ENCODE peak calls at places on chromosomes 5 and 9, in eight cellular contexts. One of them, this sample, is unnamed. For H3K4me1, the result is how much of the 10 kb centered on the place peaks cover.

GRCh38 chr5:159017787-159018186 is 81.9 kb downstream of the EBF1 start:
- DNase-seq in gastrocnemius medialis: peak
- DNase-seq in H9: peak
- DNase-seq in spleen: no peak
- DNase-seq in mammary epithelial cell: peak
- DNase-seq in right lobe of liver: no peak
- DNase-seq in adrenal gland: peak
- DNase-seq in thyroid gland: peak
- DNase-seq in this sample: no peak

GRCh38 chr5:172871982-172872381 is 37.9 kb downstream of the ERGIC1 start:
- DNase-seq in gastrocnemius medialis: no peak
- DNase-seq in H9: no peak
- DNase-seq in spleen: peak
- DNase-seq in mammary epithelial cell: no peak
- DNase-seq in right lobe of liver: no peak
- DNase-seq in adrenal gland: peak
- DNase-seq in thyroid gland: no peak
- DNase-seq in this sample: no peak

GRCh38 chr5:5006548-5006947 is 133.6 kb upstream of the ADAMTS16 start:
- DNase-seq in gastrocnemius medialis: no peak
- DNase-seq in H9: no peak
- DNase-seq in spleen: no peak
- DNase-seq in mammary epithelial cell: no peak
- DNase-seq in right lobe of liver: no peak
- DNase-seq in adrenal gland: no peak
- DNase-seq in thyroid gland: no peak
- DNase-seq in this sample: no peak

GRCh38 chr5:181217805-181218065 is 5.3 kb upstream of the TRIM41 start:
- DNase-seq in gastrocnemius medialis: no peak
- DNase-seq in H9: no peak
- DNase-seq in spleen: peak
- DNase-seq in mammary epithelial cell: no peak
- DNase-seq in right lobe of liver: no peak
- DNase-seq in adrenal gland: no peak
- DNase-seq in thyroid gland: no peak
- DNase-seq in this sample: no peak

GRCh38 chr5:139419226-139419625 is 15.3 kb upstream of the SPATA24 start:
- DNase-seq in gastrocnemius medialis: no peak
- DNase-seq in H9: no peak
- DNase-seq in spleen: no peak
- DNase-seq in mammary epithelial cell: no peak
- DNase-seq in right lobe of liver: no peak
- DNase-seq in adrenal gland: no peak
- DNase-seq in thyroid gland: no peak
- DNase-seq in this sample: no peak

GRCh38 chr5:146862641-146863040 is 15.9 kb downstream of the PPP2R2B start:
- DNase-seq in gastrocnemius medialis: no peak
- DNase-seq in H9: no peak
- DNase-seq in spleen: no peak
- DNase-seq in mammary epithelial cell: no peak
- DNase-seq in right lobe of liver: no peak
- DNase-seq in adrenal gland: no peak
- DNase-seq in thyroid gland: no peak
- DNase-seq in this sample: no peak

GRCh38 chr9:127370651-127371648 is 26.0 kb upstream of the SLC2A8 start:
- DNase-seq in gastrocnemius medialis: no peak
- DNase-seq in H9: no peak
- DNase-seq in spleen: peak
- DNase-seq in mammary epithelial cell: no peak
- DNase-seq in right lobe of liver: no peak
- DNase-seq in adrenal gland: no peak
- DNase-seq in thyroid gland: no peak
- DNase-seq in this sample: peak

GRCh38 chr5:78666041-78666444 is 17.5 kb upstream of the LHFPL2 start:
- DNase-seq in gastrocnemius medialis: no peak
- DNase-seq in H9: no peak
- DNase-seq in spleen: no peak
- DNase-seq in mammary epithelial cell: no peak
- DNase-seq in right lobe of liver: no peak
- DNase-seq in adrenal gland: no peak
- DNase-seq in thyroid gland: peak
- DNase-seq in this sample: no peak

GRCh38 chr5:83368317-83368716 is 103.2 kb upstream of the VCAN start:
- DNase-seq in gastrocnemius medialis: no peak
- DNase-seq in H9: no peak
- DNase-seq in spleen: peak
- DNase-seq in mammary epithelial cell: peak
- DNase-seq in right lobe of liver: no peak
- DNase-seq in adrenal gland: peak
- DNase-seq in thyroid gland: no peak
- DNase-seq in this sample: no peak

GRCh38 chr5:34991486-34992238 is 56.1 kb downstream of the AGXT2 start:
- DNase-seq in gastrocnemius medialis: no peak
- DNase-seq in H9: no peak
- DNase-seq in spleen: no peak
- DNase-seq in mammary epithelial cell: peak
- DNase-seq in right lobe of liver: no peak
- DNase-seq in adrenal gland: no peak
- DNase-seq in thyroid gland: no peak
- DNase-seq in this sample: no peak

GRCh38 chr9:122347348-122348287 is 23.2 kb upstream of the PTGS1 start:
- DNase-seq in gastrocnemius medialis: no peak
- DNase-seq in H9: no peak
- DNase-seq in spleen: peak
- DNase-seq in mammary epithelial cell: peak
- DNase-seq in right lobe of liver: no peak
- DNase-seq in adrenal gland: no peak
- DNase-seq in thyroid gland: no peak
- DNase-seq in this sample: no peak

GRCh38 chr9:98785333-98785933 is 10.9 kb downstream of the ANKS6 start:
- DNase-seq in gastrocnemius medialis: no peak
- DNase-seq in H9: peak
- DNase-seq in spleen: no peak
- DNase-seq in mammary epithelial cell: no peak
- DNase-seq in right lobe of liver: no peak
- DNase-seq in adrenal gland: no peak
- DNase-seq in thyroid gland: no peak
- DNase-seq in this sample: peak

GRCh38 chr5:11904270-11904906 is at the start of gene CTNND2:
- DNase-seq in gastrocnemius medialis: no peak
- DNase-seq in H9: peak
- DNase-seq in spleen: peak
- DNase-seq in mammary epithelial cell: peak
- DNase-seq in right lobe of liver: peak
- DNase-seq in adrenal gland: no peak
- DNase-seq in thyroid gland: peak
- DNase-seq in this sample: no peak

GRCh38 chr9:109249615-109250014 is 71.2 kb downstream of the EPB41L4B start:
- DNase-seq in gastrocnemius medialis: no peak
- DNase-seq in H9: peak
- DNase-seq in spleen: no peak
- DNase-seq in mammary epithelial cell: no peak
- DNase-seq in right lobe of liver: no peak
- DNase-seq in adrenal gland: no peak
- DNase-seq in thyroid gland: no peak
- DNase-seq in this sample: no peak

GRCh38 chr5:113166710-113167366 is 190.2 kb downstream of the DCP2 start:
- DNase-seq in gastrocnemius medialis: no peak
- DNase-seq in H9: no peak
- DNase-seq in spleen: no peak
- DNase-seq in mammary epithelial cell: peak
- DNase-seq in right lobe of liver: no peak
- DNase-seq in adrenal gland: no peak
- DNase-seq in thyroid gland: no peak
- DNase-seq in this sample: no peak

GRCh38 chr9:72557549-72557948 is 36.1 kb downstream of the TMC1 start:
- DNase-seq in gastrocnemius medialis: no peak
- DNase-seq in H9: no peak
- DNase-seq in spleen: no peak
- DNase-seq in mammary epithelial cell: peak
- DNase-seq in right lobe of liver: no peak
- DNase-seq in adrenal gland: peak
- DNase-seq in thyroid gland: peak
- DNase-seq in this sample: no peak

GRCh38 chr5:31329722-31330121 is 136.2 kb downstream of the CDH6 start:
- DNase-seq in gastrocnemius medialis: no peak
- DNase-seq in H9: no peak
- DNase-seq in spleen: no peak
- DNase-seq in mammary epithelial cell: no peak
- DNase-seq in right lobe of liver: no peak
- DNase-seq in adrenal gland: no peak
- DNase-seq in thyroid gland: no peak
- DNase-seq in this sample: no peak
- TF ChIP-seq CTCF in gastrocnemius medialis: no peak
- TF ChIP-seq CTCF in H9: no peak
- TF ChIP-seq CTCF in spleen: no peak
- TF ChIP-seq CTCF in mammary epithelial cell: no peak
- TF ChIP-seq CTCF in right lobe of liver: no peak
- TF ChIP-seq CTCF in adrenal gland: no peak
- TF ChIP-seq CTCF in thyroid gland: no peak
- TF ChIP-seq CTCF in this sample: no peak

DNA sequence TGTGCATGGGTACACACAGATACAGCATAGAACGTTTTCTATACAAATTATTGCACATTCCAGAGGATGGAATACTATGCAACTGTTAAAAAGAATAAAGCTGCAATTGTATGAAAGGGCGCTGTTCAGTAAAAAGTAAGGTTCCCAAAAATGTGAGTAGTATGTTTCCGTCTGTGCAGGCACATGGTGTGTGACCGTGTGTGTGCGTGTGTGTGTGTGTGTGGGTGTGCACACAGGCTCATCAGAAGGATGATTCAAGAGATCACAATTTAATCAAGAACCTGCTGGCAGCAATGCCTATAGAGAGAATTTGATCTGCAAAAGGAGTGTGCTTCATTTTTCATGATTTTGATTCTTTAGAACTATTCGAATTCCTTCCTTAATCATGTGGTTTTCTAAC is 76.3 kb downstream of the SEMA4D start:
- DNase-seq in gastrocnemius medialis: no peak
- DNase-seq in H9: no peak
- DNase-seq in spleen: no peak
- DNase-seq in mammary epithelial cell: no peak
- DNase-seq in right lobe of liver: no peak
- DNase-seq in adrenal gland: no peak
- DNase-seq in thyroid gland: no peak
- DNase-seq in this sample: no peak
- H3K4me1 ChIP-seq in gastrocnemius medialis: under half
- H3K4me1 ChIP-seq in H9: under half
- H3K4me1 ChIP-seq in spleen: half or more
- H3K4me1 ChIP-seq in mammary epithelial cell: under half
- H3K4me1 ChIP-seq in right lobe of liver: under half
- H3K4me1 ChIP-seq in adrenal gland: under half
- H3K4me1 ChIP-seq in thyroid gland: under half
- H3K4me1 ChIP-seq in this sample: under half

DNA sequence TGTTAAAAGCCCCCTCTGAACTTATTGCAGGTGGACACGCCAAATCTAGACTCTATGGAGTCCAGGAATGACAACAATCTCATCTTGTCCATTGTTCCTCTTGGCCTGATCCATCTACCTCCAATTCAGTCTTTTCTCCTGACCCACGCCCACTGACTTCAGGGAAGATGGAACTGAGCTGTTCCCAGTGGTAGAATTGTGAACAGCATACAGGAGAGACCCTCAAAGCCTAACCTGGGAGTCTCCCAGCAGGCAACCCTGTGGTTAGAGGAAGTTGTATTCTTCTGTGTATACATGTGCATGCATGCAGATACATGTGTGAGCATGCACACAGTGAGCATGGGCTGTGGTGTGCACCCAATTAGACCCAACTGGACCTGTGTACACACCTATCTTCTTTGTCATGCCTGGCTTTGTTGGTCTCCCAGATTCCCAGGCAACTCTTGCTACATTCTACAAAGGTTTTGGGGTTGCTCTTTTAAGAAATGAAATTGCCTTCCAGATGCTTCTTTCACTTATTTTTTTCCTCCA is 286.0 kb downstream of the ZSWIM6 start:
- DNase-seq in gastrocnemius medialis: no peak
- DNase-seq in H9: no peak
- DNase-seq in spleen: no peak
- DNase-seq in mammary epithelial cell: peak
- DNase-seq in right lobe of liver: no peak
- DNase-seq in adrenal gland: no peak
- DNase-seq in thyroid gland: no peak
- DNase-seq in this sample: no peak
- TF ChIP-seq CTCF in gastrocnemius medialis: no peak
- TF ChIP-seq CTCF in H9: peak
- TF ChIP-seq CTCF in spleen: no peak
- TF ChIP-seq CTCF in mammary epithelial cell: peak
- TF ChIP-seq CTCF in right lobe of liver: no peak
- TF ChIP-seq CTCF in adrenal gland: no peak
- TF ChIP-seq CTCF in thyroid gland: no peak
- TF ChIP-seq CTCF in this sample: no peak

GRCh38 chr9:123359546-123359945 is 3.5 kb downstream of the CRB2 start:
- DNase-seq in gastrocnemius medialis: no peak
- DNase-seq in H9: no peak
- DNase-seq in spleen: no peak
- DNase-seq in mammary epithelial cell: no peak
- DNase-seq in right lobe of liver: no peak
- DNase-seq in adrenal gland: no peak
- DNase-seq in thyroid gland: no peak
- DNase-seq in this sample: no peak

GRCh38 chr9:123358181-123358894 is 2.3 kb downstream of the CRB2 start:
- DNase-seq in gastrocnemius medialis: no peak
- DNase-seq in H9: no peak
- DNase-seq in spleen: no peak
- DNase-seq in mammary epithelial cell: no peak
- DNase-seq in right lobe of liver: no peak
- DNase-seq in adrenal gland: no peak
- DNase-seq in thyroid gland: no peak
- DNase-seq in this sample: no peak

GRCh38 chr9:123360161-123361085 is 4.4 kb downstream of the CRB2 start:
- DNase-seq in gastrocnemius medialis: no peak
- DNase-seq in H9: peak
- DNase-seq in spleen: no peak
- DNase-seq in mammary epithelial cell: no peak
- DNase-seq in right lobe of liver: no peak
- DNase-seq in adrenal gland: peak
- DNase-seq in thyroid gland: peak
- DNase-seq in this sample: no peak

GRCh38 chr9:123357748-123358059 is 1.7 kb downstream of the CRB2 start:
- DNase-seq in gastrocnemius medialis: no peak
- DNase-seq in H9: no peak
- DNase-seq in spleen: no peak
- DNase-seq in mammary epithelial cell: no peak
- DNase-seq in right lobe of liver: no peak
- DNase-seq in adrenal gland: no peak
- DNase-seq in thyroid gland: no peak
- DNase-seq in this sample: no peak

DNA sequence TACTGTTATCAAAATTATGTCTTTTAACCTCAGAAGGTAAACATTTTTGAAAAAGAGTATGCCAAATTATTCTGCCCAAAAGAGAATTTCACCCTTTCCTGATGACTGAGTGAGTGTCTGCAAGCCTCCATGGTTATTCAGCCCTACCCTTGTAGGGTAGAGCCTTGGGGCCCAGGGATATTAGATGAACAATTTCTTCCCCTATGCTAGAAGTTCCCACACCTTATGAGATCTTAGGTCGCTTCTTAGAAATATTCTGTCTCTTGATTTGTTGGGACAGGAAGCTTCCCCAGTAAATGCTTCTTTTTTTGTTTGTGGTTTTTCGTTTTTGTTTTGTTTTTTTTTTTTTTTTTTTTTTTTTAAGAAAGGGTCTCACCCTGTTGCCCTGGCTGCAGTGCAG is 3.1 kb downstream of the CRB2 start:
- DNase-seq in gastrocnemius medialis: no peak
- DNase-seq in H9: no peak
- DNase-seq in spleen: no peak
- DNase-seq in mammary epithelial cell: no peak
- DNase-seq in right lobe of liver: no peak
- DNase-seq in adrenal gland: no peak
- DNase-seq in thyroid gland: no peak
- DNase-seq in this sample: no peak
- H3K4me1 ChIP-seq in gastrocnemius medialis: under half
- H3K4me1 ChIP-seq in H9: under half
- H3K4me1 ChIP-seq in spleen: under half
- H3K4me1 ChIP-seq in mammary epithelial cell: under half
- H3K4me1 ChIP-seq in right lobe of liver: under half
- H3K4me1 ChIP-seq in adrenal gland: under half
- H3K4me1 ChIP-seq in thyroid gland: under half
- H3K4me1 ChIP-seq in this sample: under half